ENCODE peak calls at places on chromosomes 7 and 10, in five cellular contexts. E, I, Z, J and R are unnamed samples.

GRCh38 chr7:151795168-151795754 is 81.7 kb downstream of the PRKAG2 start:
- DNase-seq in E (no peak), I (no peak), Z (no peak), J (peak; percentile 55), R (no peak)

GRCh38 chr7:151343516-151343915 is 1.9 kb downstream of the NUB1 start:
- DNase-seq in E (no peak), I (no peak), Z (no peak), J (no peak), R (no peak)

GRCh38 chr7:39948375-39948774 is 1.7 kb upstream of the CDK13 start:
- DNase-seq in E (no peak), I (no peak), Z (peak; percentile 54), J (no peak), R (no peak)

GRCh38 chr7:2738110-2738509 is 50.1 kb downstream of the AMZ1 start:
- DNase-seq in E (no peak), I (no peak), Z (no peak), J (no peak), R (peak; percentile 67)

GRCh38 chr7:125430013-125430412 is 500.4 kb upstream of the POT1 start:
- DNase-seq in E (no peak), I (no peak), Z (no peak), J (no peak), R (no peak)

GRCh38 chr7:29883462-29884398 is 77.4 kb downstream of the WIPF3 start:
- DNase-seq in E (no peak), I (peak; percentile 31), Z (no peak), J (no peak), R (no peak)

GRCh38 chr10:36110097-36110496 is 468.0 kb upstream of the FZD8 start:
- DNase-seq in E (no peak), I (no peak), Z (peak; percentile 46), J (no peak), R (no peak)

GRCh38 chr7:142718314-142718713 is 31.0 kb upstream of the PRSS1 start:
- DNase-seq in E (no peak), I (no peak), Z (no peak), J (no peak), R (no peak)

GRCh38 chr7:14858866-14859265 is 43.7 kb downstream of the DGKB start:
- DNase-seq in E (peak; percentile 59), I (no peak), Z (no peak), J (no peak), R (no peak)

GRCh38 chr7:76220185-76221057 is 18.7 kb downstream of the SRRM3 start:
- DNase-seq in E (peak; percentile 56), I (no peak), Z (peak; percentile 59), J (no peak), R (no peak)

GRCh38 chr10:132904169-132904813 is 38.1 kb downstream of the CFAP46 start:
- DNase-seq in E (peak; percentile 57), I (no peak), Z (peak; percentile 63), J (peak; percentile 10), R (peak; percentile 44)

GRCh38 chr10:48444266-48444665 is 137.8 kb downstream of the MAPK8 start:
- DNase-seq in E (peak; percentile 50), I (no peak), Z (no peak), J (no peak), R (peak; percentile 46)

GRCh38 chr7:28106316-28106957 is 74.2 kb downstream of the JAZF1 start:
- DNase-seq in E (no peak), I (peak; percentile 71), Z (no peak), J (no peak), R (no peak)